ENCODE peak calls at places on chromosome 2, in five cellular contexts. O is fibroblast of lung; F is mucosa of descending colon; S is CD4-positive, alpha-beta T cell; W is IMR-90. P is an unnamed sample.

GRCh38 chr2:26725516-26725810 is 32.9 kb downstream of the KCNK3 start:
- DNase-seq in W (no peak), F (no peak), O (no peak), S (no peak), P (no peak)

GRCh38 chr2:222609391-222609790 is 46.5 kb downstream of the FARSB start:
- DNase-seq in F (no peak), W (peak; percentile 3), S (no peak), O (peak; percentile 23), P (no peak)

GRCh38 chr2:165837122-165837521 is 43.1 kb upstream of the GALNT3 start:
- DNase-seq in S (no peak), O (peak; percentile 85), W (peak; percentile 66), F (no peak), P (no peak)

GRCh38 chr2:188884552-188884951 is 89.6 kb upstream of the COL3A1 start:
- DNase-seq in S (no peak), W (peak; percentile 53), F (no peak), O (no peak), P (no peak)

GRCh38 chr2:76316691-76317090 is 606.0 kb upstream of the GCFC2 start:
- DNase-seq in S (no peak), O (no peak), W (no peak), F (no peak), P (no peak)

GRCh38 chr2:187617925-187618324 is 63.7 kb upstream of the TFPI start:
- DNase-seq in S (no peak), W (peak; percentile 0), O (peak; percentile 7), F (no peak), P (no peak)

GRCh38 chr2:227817940-227818568 is 4.4 kb downstream of the CCL20 start:
- DNase-seq in O (peak; percentile 100), F (peak; percentile 64), S (peak; percentile 47), W (peak; percentile 100), P (peak; percentile 64)

GRCh38 chr2:68238955-68239822 is 13.1 kb downstream of the PPP3R1 start:
- DNase-seq in W (peak; percentile 49), S (no peak), F (no peak), O (peak; percentile 63), P (no peak)

GRCh38 chr2:149470046-149470445 is 117.5 kb downstream of the MMADHC start:
- DNase-seq in O (no peak), S (no peak), W (no peak), F (no peak), P (no peak)

GRCh38 chr2:161825429-161825828 is 201.2 kb downstream of the SLC4A10 start:
- DNase-seq in S (no peak), W (no peak), F (no peak), O (no peak), P (no peak)

GRCh38 chr2:48693645-48694044 is 61.9 kb downstream of the LHCGR start:
- DNase-seq in S (no peak), F (no peak), W (peak; percentile 31), O (peak; percentile 82), P (no peak)

GRCh38 chr2:209943776-209944175 is 58.7 kb upstream of the RPE start:
- DNase-seq in S (no peak), F (no peak), W (no peak), O (no peak), P (no peak)

GRCh38 chr2:239993291-239993690 is 31.9 kb downstream of the NDUFA10 start:
- DNase-seq in S (no peak), F (no peak), O (no peak), W (no peak), P (no peak)

GRCh38 chr2:242012956-242013764 is 143.6 kb downstream of the RTP5 start:
- DNase-seq in O (no peak), F (no peak), S (no peak), W (no peak), P (no peak)

GRCh38 chr2:158006961-158007664 is 94.6 kb upstream of the UPP2 start:
- DNase-seq in S (no peak), W (no peak), O (peak; percentile 6), F (no peak), P (no peak)

GRCh38 chr2:64491426-64491825 is 32.7 kb upstream of the AFTPH start:
- DNase-seq in W (peak; percentile 22), F (no peak), O (peak; percentile 48), S (no peak), P (no peak)

GRCh38 chr2:52334185-52334584 is 1302.3 kb upstream of the NRXN1 start:
- DNase-seq in O (no peak), W (no peak), F (no peak), S (no peak), P (no peak)

GRCh38 chr2:238873401-238873801 is 25.5 kb downstream of the TWIST2 start:
- DNase-seq in O (no peak), S (no peak), W (no peak), F (no peak), P (no peak)

GRCh38 chr2:218897394-218898108 is 16.9 kb downstream of the WNT10A start:
- DNase-seq in O (no peak), S (no peak), W (no peak), F (no peak), P (no peak)

GRCh38 chr2:168515502-168515901 is 59.4 kb downstream of the CERS6 start:
- DNase-seq in S (no peak), F (no peak), W (peak; percentile 76), O (peak; percentile 93), P (no peak)

GRCh38 chr2:2698182-2699116 is 367.4 kb upstream of the MYT1L start:
- DNase-seq in O (no peak), F (no peak), W (no peak), S (no peak), P (no peak)

GRCh38 chr2:238518127-238518827 is 91.5 kb downstream of the ASB1 start:
- DNase-seq in W (peak; percentile 78), O (peak; percentile 57), S (no peak), F (no peak), P (no peak)

GRCh38 chr2:211396815-211397214 is 840.4 kb downstream of the CPS1 start:
- DNase-seq in O (no peak), S (no peak), F (no peak), W (no peak), P (no peak)

GRCh38 chr2:237590272-237591020 is at the start of gene RAB17:
- DNase-seq in S (no peak), W (peak; percentile 39), F (peak; percentile 80), O (peak; percentile 49), P (no peak)

GRCh38 chr2:45631319-45631718 is 20.2 kb upstream of the PRKCE start:
- DNase-seq in S (no peak), O (no peak), W (no peak), F (no peak), P (no peak)

GRCh38 chr2:225668606-225669266 is 269.2 kb downstream of the NYAP2 start:
- DNase-seq in W (peak; percentile 81), O (peak; percentile 62), S (no peak), F (no peak), P (no peak)

GRCh38 chr2:144256996-144257707 is 262.8 kb downstream of the ZEB2 start:
- DNase-seq in S (no peak), O (peak; percentile 64), W (peak; percentile 34), F (no peak), P (no peak)
- H3K9me3 ChIP-seq in S (peaks cover 21% of the 10 kb centered on the region), O (no peaks in the 10 kb centered on the region), W (peaks cover 15% of the 10 kb centered on the region), F (peaks cover 29% of the 10 kb centered on the region), P (no peaks in the 10 kb centered on the region)

DNA sequence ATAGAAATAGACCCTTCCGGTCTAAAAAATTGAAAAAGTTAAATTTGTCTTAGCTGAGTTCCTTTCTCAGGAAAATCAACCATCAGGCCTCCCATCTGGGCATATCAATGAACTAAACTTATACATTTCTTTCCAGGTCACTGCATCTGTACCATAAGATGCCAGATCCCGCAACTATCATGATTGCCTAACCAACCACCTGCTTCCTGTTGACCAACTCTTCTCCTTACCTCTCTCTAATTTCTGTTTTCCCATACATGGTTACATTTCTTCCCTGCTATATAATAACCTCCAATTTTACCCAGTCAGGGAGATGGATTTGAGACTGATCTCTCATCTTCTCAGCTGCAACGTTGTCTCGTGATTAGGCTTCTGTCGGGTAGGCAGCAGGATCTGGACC is 228.7 kb downstream of the FSIP2 start:
- DNase-seq in O (no peak), S (no peak), W (no peak), F (no peak), P (no peak)
- H3K9me3 ChIP-seq in O (no peaks in the 10 kb centered on the region), S (peaks cover 5% of the 10 kb centered on the region), W (peaks cover 4% of the 10 kb centered on the region), F (peaks cover 6% of the 10 kb centered on the region), P (no peaks in the 10 kb centered on the region)

DNA sequence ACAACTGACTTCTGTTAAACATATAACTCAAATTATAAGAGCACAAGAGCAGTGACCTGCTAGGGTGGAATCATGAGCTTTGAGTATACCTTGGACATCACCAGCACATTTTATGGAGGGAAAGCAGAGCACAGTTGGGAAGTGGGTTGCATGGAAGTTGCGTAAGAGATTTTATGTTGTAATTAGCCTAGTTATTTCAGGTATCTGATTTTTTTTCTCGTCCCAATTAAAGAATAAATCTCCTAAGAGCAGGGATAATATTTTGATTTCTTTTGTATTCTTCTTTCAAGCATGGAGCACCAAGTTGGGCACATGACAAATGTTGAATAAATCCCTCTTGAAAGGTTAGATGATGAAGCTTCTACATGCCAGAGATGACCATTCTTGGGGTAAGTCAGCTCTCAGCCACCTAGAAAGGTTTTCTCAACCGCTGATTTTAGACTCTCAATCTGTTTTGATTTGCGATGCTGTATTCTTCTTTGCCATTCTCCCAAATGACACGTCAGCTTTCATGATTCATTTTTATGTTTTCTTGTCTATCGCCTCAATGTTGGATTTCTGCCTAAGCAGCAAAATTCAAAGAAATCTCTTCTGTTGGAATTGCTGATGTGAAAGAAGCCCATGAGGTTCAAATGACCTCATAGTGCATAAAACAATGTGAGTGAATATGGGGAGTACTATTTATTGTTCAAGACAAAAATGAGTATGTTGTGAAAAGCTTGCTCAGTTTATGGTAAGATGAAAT is 15.3 kb upstream of the FN1 start:
- DNase-seq in F (no peak), S (no peak), W (no peak), O (peak; percentile 82), P (no peak)
- H3K9me3 ChIP-seq in F (no peaks in the 10 kb centered on the region), S (no peaks in the 10 kb centered on the region), W (peaks cover 3% of the 10 kb centered on the region), O (no peaks in the 10 kb centered on the region), P (no peaks in the 10 kb centered on the region)

GRCh38 chr2:111121028-111121872 is 536 bp downstream of the BCL2L11 start:
- DNase-seq in S (peak; percentile 18), O (peak; percentile 41), W (no peak), F (no peak), P (peak; percentile 25)

GRCh38 chr2:111119004-111119846 is 1.5 kb upstream of the BCL2L11 start:
- DNase-seq in O (no peak), F (peak; percentile 69), W (no peak), S (no peak), P (peak; percentile 7)

GRCh38 chr2:111119847-111120252 is 864 bp upstream of the BCL2L11 start:
- DNase-seq in O (no peak), S (no peak), W (no peak), F (no peak), P (no peak)

GRCh38 chr2:111121873-111122630 is 1.3 kb downstream of the BCL2L11 start:
- DNase-seq in O (peak; percentile 83), W (peak; percentile 85), F (peak; percentile 95), S (peak; percentile 58), P (peak; percentile 71)

DNA sequence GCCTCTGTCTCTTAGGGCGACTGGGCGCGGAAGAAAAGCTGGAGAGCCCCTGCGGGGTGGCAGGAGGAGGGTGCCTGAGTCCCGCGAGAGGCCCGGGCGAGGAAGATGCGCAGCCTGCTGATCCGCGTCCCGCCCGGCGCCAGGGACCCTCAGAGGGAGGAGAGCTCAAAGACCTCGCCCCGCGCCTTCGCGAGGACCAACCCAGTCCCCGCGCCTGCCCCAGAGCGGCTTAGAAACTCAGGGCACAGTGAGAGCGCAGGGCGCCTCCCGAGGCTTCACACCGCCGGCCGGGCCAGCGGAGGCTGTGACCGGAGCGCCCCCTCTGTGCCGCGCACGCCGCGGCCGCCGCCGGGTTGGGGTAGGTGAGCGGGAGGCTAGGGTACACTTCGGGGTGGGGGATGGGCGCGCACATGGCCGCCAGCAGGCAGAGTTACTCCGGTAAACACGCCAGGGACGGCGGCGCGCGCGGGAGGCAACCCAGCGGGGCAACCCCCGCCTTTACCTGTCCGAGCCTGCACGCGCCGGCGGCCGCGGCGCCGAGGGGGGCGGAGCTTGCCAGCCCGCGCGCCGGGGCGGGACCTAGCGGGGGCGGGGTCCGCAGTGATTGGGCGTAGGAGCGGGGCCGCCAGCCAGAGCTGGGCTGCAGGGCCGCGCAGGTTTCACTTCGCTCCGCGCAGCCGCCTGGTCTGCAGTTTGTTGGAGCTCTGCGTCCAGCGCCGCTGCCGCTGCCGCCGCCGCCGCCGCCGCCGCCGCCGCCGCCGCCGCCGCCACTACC is at the start of gene BCL2L11:
- DNase-seq in W (peak; percentile 89), F (peak; percentile 98), S (peak; percentile 77), O (peak; percentile 88), P (peak; percentile 87)
- H3K9me3 ChIP-seq in W (peaks cover 3% of the 10 kb centered on the region), F (no peaks in the 10 kb centered on the region), S (no peaks in the 10 kb centered on the region), O (no peaks in the 10 kb centered on the region), P (no peaks in the 10 kb centered on the region)

P was measured in T-helper 17 cell.